ENCODE peak calls at places on chromosomes 12 and 14, in five cellular contexts. X is M059J; T is uterus; G is activated CD8-positive, alpha-beta memory T cell treated with anti-CD3 and anti-CD28 coated beads for 24 hours; Q is LoVo. J is an unnamed sample.

GRCh38 chr14:100747021-100747586 is 20.4 kb downstream of the DLK1 start:
- DNase-seq in X (peak), T (peak), G (no peak), Q (no peak), J (peak)

GRCh38 chr12:118059645-118060275 is 1.2 kb downstream of the WSB2 start:
- DNase-seq in X (no peak), T (no peak), G (no peak), Q (no peak), J (no peak)

GRCh38 chr12:22821985-22822384 is 197.0 kb downstream of the ETNK1 start:
- DNase-seq in X (peak), T (no peak), G (no peak), Q (no peak), J (no peak)

GRCh38 chr14:72883963-72884362 is 9.9 kb downstream of the DPF3 start:
- DNase-seq in X (peak), T (no peak), G (no peak), Q (no peak), J (no peak)

GRCh38 chr14:105019861-105020814 is 745 bp downstream of the CDCA4 start:
- DNase-seq in X (peak), T (no peak), G (peak), Q (no peak), J (no peak)

GRCh38 chr12:131471271-131471905 is 239.5 kb upstream of the SFSWAP start:
- DNase-seq in X (no peak), T (no peak), G (peak), Q (peak), J (no peak)

GRCh38 chr12:114626-115211 is 48.2 kb downstream of the IQSEC3 start:
- DNase-seq in X (no peak), T (no peak), G (no peak), Q (no peak), J (no peak)

GRCh38 chr12:6311822-6312528 is 1.5 kb downstream of the PLEKHG6 start:
- DNase-seq in X (no peak), T (no peak), G (no peak), Q (no peak), J (no peak)